ENCODE peak calls at places on chromosomes 4 and X, in ten cellular contexts. G, H, B, U, Z, C, R, O, W and I are unnamed samples.

GRCh38 chr4:124199185-124199584 is 513.3 kb downstream of the ANKRD50 start:
- DNase-seq in G (no peak), W (no peak), Z (no peak), H (no peak), U (no peak), C (no peak), O (no peak), B (no peak), R (no peak), I (no peak)

GRCh38 chr4:112361181-112361791 is 64.1 kb downstream of the ALPK1 start:
- DNase-seq in B (peak), U (no peak), O (peak), H (no peak), W (no peak), R (no peak), Z (no peak), C (no peak), G (no peak), I (no peak)

GRCh38 chr4:104971458-104971857 is 175.2 kb upstream of the TET2 start:
- DNase-seq in W (no peak), Z (no peak), O (no peak), R (no peak), H (no peak), U (no peak), B (no peak), C (no peak), G (no peak), I (no peak)

GRCh38 chr4:41839945-41840854 is 91.7 kb upstream of the PHOX2B start:
- DNase-seq in Z (no peak), B (no peak), G (no peak), R (no peak), H (no peak), W (no peak), U (no peak), C (no peak), O (no peak), I (no peak)

GRCh38 chr4:55291227-55291629 is 54.8 kb upstream of the SRD5A3 start:
- DNase-seq in G (no peak), U (no peak), W (no peak), C (peak), R (peak), Z (no peak), O (peak), H (no peak), B (no peak), I (no peak)

GRCh38 chrX:133640161-133641015 is 225.1 kb upstream of the GPC4 start:
- DNase-seq in O (peak), R (no peak), H (no peak), Z (no peak), C (no peak), U (no peak), B (no peak), W (no peak), G (no peak), I (no peak)

GRCh38 chr4:183391204-183391603 is 53.2 kb upstream of the CDKN2AIP start:
- DNase-seq in W (no peak), B (no peak), R (no peak), H (no peak), U (no peak), C (no peak), O (no peak), G (no peak), Z (no peak), I (no peak)

GRCh38 chr4:10773010-10773409 is 88.4 kb upstream of the CLNK start:
- DNase-seq in H (no peak), R (no peak), C (no peak), Z (no peak), O (peak), U (no peak), B (no peak), W (no peak), G (no peak), I (no peak)

GRCh38 chr4:98610926-98611325 is 47.5 kb downstream of the TSPAN5 start:
- DNase-seq in O (no peak), R (no peak), H (no peak), G (no peak), U (no peak), B (no peak), W (no peak), Z (no peak), C (no peak), I (no peak)

GRCh38 chrX:19555683-19556082 is 40.4 kb upstream of the MAP3K15 start:
- DNase-seq in B (no peak), H (no peak), O (no peak), W (no peak), C (no peak), G (no peak), U (no peak), R (no peak), Z (no peak), I (no peak)

GRCh38 chrX:30513284-30513683 is 64.3 kb downstream of the TASL start:
- DNase-seq in B (no peak), W (no peak), Z (no peak), R (no peak), C (no peak), O (no peak), H (no peak), G (no peak), U (no peak), I (no peak)

GRCh38 chr4:21512351-21512750 is 436.2 kb downstream of the KCNIP4 start:
- DNase-seq in G (peak), Z (peak), B (peak), C (no peak), W (peak), O (peak), R (no peak), H (no peak), U (no peak), I (no peak)

GRCh38 chrX:73876897-73877296 is 313.9 kb downstream of the CHIC1 start:
- DNase-seq in B (no peak), Z (no peak), U (no peak), O (no peak), W (no peak), R (no peak), H (no peak), C (no peak), G (no peak), I (no peak)

GRCh38 chrX:96611619-96612362 is 72.9 kb upstream of the DIAPH2 start:
- DNase-seq in O (peak), G (no peak), U (no peak), C (no peak), R (no peak), Z (peak), H (no peak), W (no peak), B (no peak), I (no peak)

GRCh38 chr4:120870279-120870673 is 52.2 kb downstream of the PRDM5 start:
- DNase-seq in R (no peak), B (peak), H (no peak), O (no peak), W (no peak), C (no peak), Z (no peak), U (no peak), G (no peak), I (no peak)

GRCh38 chrX:94252204-94252603 is 578.2 kb downstream of the FAM133A start:
- DNase-seq in U (no peak), C (no peak), Z (no peak), W (no peak), G (no peak), O (no peak), H (no peak), R (no peak), B (no peak), I (no peak)

GRCh38 chr4:184599492-184600135 is 49.6 kb downstream of the CASP3 start:
- DNase-seq in H (no peak), C (no peak), R (no peak), Z (peak), O (peak), G (no peak), U (no peak), B (no peak), W (no peak), I (no peak)

GRCh38 chr4:168631241-168632151 is 134.6 kb downstream of the PALLD start:
- DNase-seq in B (peak), O (peak), U (peak), G (peak), H (peak), W (peak), C (peak), Z (no peak), R (peak), I (no peak)

GRCh38 chrX:47047989-47048388 is 30.3 kb upstream of the RGN start:
- DNase-seq in W (peak), G (no peak), Z (no peak), U (no peak), R (no peak), O (no peak), C (no peak), B (peak), H (no peak), I (no peak)

GRCh38 chrX:13518126-13518525 is 51.3 kb upstream of the EGFL6 start:
- DNase-seq in B (no peak), R (no peak), Z (no peak), H (no peak), C (no peak), W (no peak), O (no peak), G (no peak), U (no peak), I (no peak)

GRCh38 chr4:100290585-100290984 is 100.3 kb upstream of the DDIT4L start:
- DNase-seq in G (no peak), B (no peak), O (no peak), Z (no peak), H (no peak), R (no peak), C (no peak), U (no peak), W (no peak), I (no peak)

GRCh38 chr4:41882622-41883347 is 52.4 kb upstream of the TMEM33 start:
- DNase-seq in B (peak), O (peak), W (peak), H (no peak), G (peak), Z (no peak), C (no peak), R (peak), U (peak), I (no peak)

GRCh38 chr4:182938213-182938645 is 21.0 kb upstream of the DCTD start:
- DNase-seq in R (peak), C (peak), B (peak), W (peak), G (peak), U (peak), Z (no peak), O (peak), H (peak), I (no peak)

GRCh38 chr4:108926058-108926457 is 163.2 kb upstream of the ETNPPL start:
- DNase-seq in U (no peak), H (no peak), B (no peak), O (no peak), R (no peak), C (no peak), G (no peak), W (no peak), Z (no peak), I (no peak)

GRCh38 chrX:69015564-69016218 is 149.6 kb downstream of the PJA1 start:
- DNase-seq in B (no peak), R (no peak), G (no peak), C (no peak), O (no peak), U (no peak), Z (no peak), H (no peak), W (no peak), I (peak)

GRCh38 chr4:172480471-172480870 is 667.3 kb downstream of the GALNTL6 start:
- DNase-seq in O (no peak), U (no peak), R (no peak), G (no peak), C (no peak), H (no peak), Z (no peak), B (no peak), W (no peak), I (no peak)

GRCh38 chr4:48436318-48436717 is 46.8 kb upstream of the SLC10A4 start:
- DNase-seq in U (no peak), G (no peak), Z (no peak), O (no peak), R (no peak), W (no peak), H (no peak), B (no peak), C (no peak), I (no peak)

GRCh38 chrX:67614414-67614813 is 70.6 kb downstream of the AR start:
- DNase-seq in G (no peak), O (peak), W (no peak), U (no peak), B (no peak), R (no peak), H (no peak), C (no peak), Z (peak), I (no peak)

GRCh38 chr4:77047037-77047436 is 28.8 kb downstream of the CCNI start:
- DNase-seq in H (no peak), U (no peak), R (no peak), O (peak), Z (no peak), W (peak), G (no peak), B (no peak), C (no peak), I (no peak)
- TF ChIP-seq CTCF in H (peak), U (no peak), R (no peak), O (peak), Z (peak), W (peak), G (peak), B (no peak), C (no peak), I (no peak)

GRCh38 chr4:68950033-68950432 is 1.6 kb downstream of the UGT2A3 start:
- DNase-seq in U (no peak), W (no peak), B (no peak), C (no peak), G (no peak), R (no peak), O (no peak), H (no peak), Z (no peak), I (no peak)
- TF ChIP-seq CTCF in U (no peak), W (no peak), B (no peak), C (no peak), G (no peak), R (no peak), O (no peak), H (no peak), Z (no peak), I (no peak)

GRCh38 chrX:107978707-107979307 is 3.4 kb downstream of the TEX13B start:
- DNase-seq in B (peak), O (peak), H (no peak), C (no peak), G (no peak), U (no peak), Z (no peak), W (peak), R (no peak), I (no peak)
- TF ChIP-seq CTCF in B (no peak), O (peak), H (peak), C (no peak), G (peak), U (no peak), Z (peak), W (peak), R (peak), I (no peak)

DNA sequence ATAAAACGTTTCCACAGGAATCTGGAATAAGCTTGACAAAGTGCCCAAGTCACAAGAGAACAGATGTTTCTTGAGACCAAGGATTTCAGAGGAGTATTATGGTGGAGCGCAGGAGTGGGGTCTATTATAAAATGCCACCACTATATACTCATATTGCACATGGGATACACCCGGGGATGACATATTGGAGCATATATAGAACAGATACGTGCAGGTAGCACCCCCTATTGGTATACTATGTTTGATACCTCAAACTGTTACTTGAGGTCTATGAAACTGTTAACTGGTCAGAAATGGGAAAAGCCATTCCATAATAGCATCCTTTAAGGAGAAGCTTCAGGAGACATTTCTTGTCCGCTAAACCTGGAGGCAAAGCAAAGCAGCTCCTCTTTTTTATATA is 86.0 kb downstream of the PCYT1B start:
- DNase-seq in C (no peak), G (no peak), O (no peak), W (no peak), Z (no peak), B (no peak), H (no peak), R (no peak), U (no peak), I (no peak)
- TF ChIP-seq CTCF in C (no peak), G (no peak), O (no peak), W (no peak), Z (peak), B (no peak), H (no peak), R (peak), U (no peak), I (no peak)

GRCh38 chr4:13908455-13908854 is 280.9 kb upstream of the BOD1L1 start:
- DNase-seq in H (no peak), O (no peak), W (no peak), G (no peak), R (no peak), C (no peak), U (no peak), Z (no peak), B (no peak), I (no peak)
- TF ChIP-seq CTCF in H (no peak), O (no peak), W (no peak), G (no peak), R (no peak), C (no peak), U (no peak), Z (no peak), B (no peak), I (no peak)